ENCODE peak calls at places on chromosome 22, in six cellular contexts. P is Caco-2, V is T-helper 2 cell, T is NCI-H510A, C is brain pericyte, G is epithelial cell of prostate. J is an unnamed sample.

GRCh38 chr22:35648066-35649025 is at the start of gene APOL6:
- DNase-seq in P (peak), T (no peak), V (no peak), C (no peak), G (no peak), J (no peak)

GRCh38 chr22:24434472-24435322 is 7.3 kb downstream of the ADORA2A start:
- DNase-seq in P (no peak), T (no peak), C (no peak), V (peak), G (no peak), J (no peak)

GRCh38 chr22:29449296-29449863 is 11.0 kb downstream of the RFPL1 start:
- DNase-seq in G (no peak), T (no peak), V (no peak), P (no peak), C (no peak), J (no peak)

GRCh38 chr22:19178065-19178658 is 374 bp downstream of the SLC25A1 start:
- DNase-seq in V (peak), G (no peak), P (peak), T (no peak), C (no peak), J (no peak)

GRCh38 chr22:50282361-50283144 is 12.4 kb upstream of the MAPK11 start:
- DNase-seq in G (peak), V (no peak), P (peak), C (no peak), T (no peak), J (peak)

GRCh38 chr22:46352276-46352675 is 16.8 kb downstream of the TRMU start:
- DNase-seq in P (no peak), V (no peak), T (no peak), C (no peak), G (no peak), J (no peak)

GRCh38 chr22:29907753-29908515 is 25.0 kb downstream of the MTMR3 start:
- DNase-seq in C (peak), T (peak), P (peak), G (peak), V (no peak), J (peak)

GRCh38 chr22:20064545-20065262 is 15.3 kb upstream of the DGCR8 start:
- DNase-seq in V (no peak), G (no peak), C (no peak), T (no peak), P (no peak), J (no peak)

GRCh38 chr22:38085501-38085900 is 1.5 kb upstream of the SLC16A8 start:
- DNase-seq in C (no peak), T (no peak), G (no peak), V (no peak), P (no peak), J (no peak)

GRCh38 chr22:39350803-39351688 is 1.3 kb downstream of the SYNGR1 start:
- DNase-seq in V (no peak), C (no peak), G (no peak), P (no peak), T (no peak), J (no peak)

GRCh38 chr22:39938509-39938908 is 21.7 kb upstream of the TMA7B start:
- DNase-seq in C (no peak), T (no peak), G (peak), P (no peak), V (no peak), J (no peak)

GRCh38 chr22:48577691-48578090 is 1250.0 kb downstream of the BRD1 start:
- DNase-seq in G (no peak), V (no peak), C (no peak), P (no peak), T (no peak), J (no peak)

GRCh38 chr22:43263645-43264514 is 76.9 kb upstream of the TTLL12 start:
- DNase-seq in G (peak), P (no peak), T (no peak), V (peak), C (peak), J (peak)

GRCh38 chr22:22072169-22072836 is 89.7 kb upstream of the TOP3B start:
- DNase-seq in V (no peak), G (no peak), T (no peak), P (no peak), C (no peak), J (no peak)

GRCh38 chr22:49664371-49664881 is 163.2 kb downstream of the BRD1 start:
- DNase-seq in P (no peak), V (no peak), T (no peak), C (no peak), G (no peak), J (no peak)

GRCh38 chr22:49403102-49403501 is 424.6 kb downstream of the BRD1 start:
- DNase-seq in V (no peak), T (no peak), G (no peak), C (no peak), P (no peak), J (no peak)

GRCh38 chr22:42877597-42878340 is 20.7 kb upstream of the ARFGAP3 start:
- DNase-seq in P (no peak), V (no peak), T (no peak), G (no peak), C (no peak), J (no peak)

J was measured in HCT116.